ENCODE peak calls at places on chromosomes 11 and 22, in four cellular contexts. F is GM12878, A is K562, P is HepG2. C is an unnamed sample.

GRCh38 chr11:111814567-111814966 is 48.4 kb upstream of the PPP2R1B start:
- DNase-seq in P (no peak), F (no peak), A (no peak), C (no peak)

GRCh38 chr11:62545437-62546243 is 966 bp downstream of the AHNAK start:
- DNase-seq in A (peak), F (no peak), P (peak), C (peak)

GRCh38 chr11:72425053-72425980 is 9.0 kb downstream of the CLPB start:
- DNase-seq in F (no peak), P (no peak), A (no peak), C (no peak)

GRCh38 chr11:63869686-63870085 is 30.8 kb downstream of the MARK2 start:
- DNase-seq in P (no peak), F (no peak), A (no peak), C (no peak)

GRCh38 chr11:76150141-76150540 is 56.2 kb downstream of the WNT11 start:
- DNase-seq in P (no peak), A (no peak), F (no peak), C (no peak)

GRCh38 chr22:29251981-29252978 is 15.5 kb downstream of the RHBDD3 start:
- DNase-seq in F (no peak), A (no peak), P (no peak), C (no peak)

GRCh38 chr11:88484873-88485621 is 147.5 kb upstream of the CTSC start:
- DNase-seq in P (peak), A (peak), F (peak), C (peak)

GRCh38 chr11:110362916-110363574 is 66.6 kb upstream of the RDX start:
- DNase-seq in P (peak), A (no peak), F (no peak), C (peak)

GRCh38 chr11:108092134-108092533 is 29.2 kb upstream of the ACAT1 start:
- DNase-seq in A (no peak), F (no peak), P (no peak), C (no peak)

GRCh38 chr11:83007477-83007876 is 64.2 kb downstream of the RAB30 start:
- DNase-seq in P (no peak), A (no peak), F (no peak), C (no peak)

GRCh38 chr22:40392618-40393017 is 22.2 kb downstream of the SGSM3 start:
- DNase-seq in F (no peak), P (no peak), A (no peak), C (no peak)

GRCh38 chr11:33622231-33622630 is 78.4 kb downstream of the C11orf91 start:
- DNase-seq in F (no peak), P (no peak), A (no peak), C (no peak)

GRCh38 chr11:69483696-69484426 is 2.4 kb downstream of the LINC01488 start:
- DNase-seq in P (no peak), A (no peak), F (no peak), C (peak)

GRCh38 chr11:120079750-120080610 is 57.9 kb downstream of the TRIM29 start:
- DNase-seq in P (peak), A (peak), F (no peak), C (peak)

GRCh38 chr11:3231851-3232744 is at the start of gene MRGPRE:
- DNase-seq in P (no peak), A (peak), F (no peak), C (peak)

GRCh38 chr11:126317681-126318641 is 14.1 kb downstream of the DCPS start:
- DNase-seq in F (no peak), A (no peak), P (no peak), C (no peak)

GRCh38 chr11:62148271-62148980 is 24.6 kb downstream of the INCENP start:
- DNase-seq in F (no peak), P (no peak), A (no peak), C (peak)

GRCh38 chr11:127056338-127056971 is 55.9 kb upstream of the KIRREL3 start:
- DNase-seq in A (peak), F (no peak), P (no peak), C (no peak)

GRCh38 chr11:64619811-64620285 is 28.8 kb downstream of the SLC22A12 start:
- DNase-seq in F (no peak), P (peak), A (peak), C (peak)

GRCh38 chr22:44312766-44313165 is at the start of gene SHISAL1:
- DNase-seq in A (no peak), P (no peak), F (no peak), C (no peak)

DNA sequence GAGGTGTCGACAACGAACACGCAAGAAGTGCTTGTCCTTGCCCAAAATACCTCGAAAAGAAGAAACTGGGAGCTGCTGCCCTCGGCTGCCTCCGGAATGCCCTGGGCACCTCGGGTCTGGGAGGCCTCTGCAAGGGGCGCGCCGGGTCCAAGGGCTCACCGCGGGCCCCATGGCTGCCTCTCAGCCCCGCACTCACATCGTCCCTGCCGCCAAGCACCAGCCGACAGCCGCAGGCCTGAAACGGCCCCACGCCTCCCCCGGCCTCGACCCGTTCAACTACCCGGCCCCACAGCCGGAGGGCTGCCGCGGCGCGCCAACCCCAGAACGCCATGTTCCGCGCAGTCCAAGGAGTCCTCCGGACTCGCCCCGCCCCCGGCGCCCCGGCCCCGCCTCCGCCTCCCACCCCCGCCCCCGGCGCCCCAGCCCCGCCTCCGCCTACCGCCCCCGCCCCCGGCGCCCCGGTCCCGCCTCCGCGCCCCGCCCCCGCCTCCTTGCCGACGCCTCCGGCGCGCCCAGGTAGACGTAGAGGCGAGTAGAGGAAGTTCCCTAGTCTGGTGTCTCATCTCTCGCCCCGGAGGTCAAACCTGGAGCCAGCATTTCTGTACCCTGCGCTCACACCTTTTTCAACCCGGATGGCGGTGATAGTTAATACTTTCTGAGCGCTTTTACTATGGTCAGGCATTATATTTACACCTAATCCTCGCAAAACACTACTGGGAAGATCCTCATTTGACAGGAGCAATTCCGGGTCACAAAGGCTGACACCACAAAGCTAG is at the start of gene SIRT3:
- DNase-seq in F (peak), P (peak), A (peak), C (peak)
- TF ChIP-seq NR2C2 in F (no peak), P (no peak), A (no peak), C (no peak)

GRCh38 chr11:102807921-102808320 is 10.0 kb upstream of the MMP1 start:
- DNase-seq in A (peak), F (no peak), P (peak), C (peak)
- TF ChIP-seq NR2C2 in A (no peak), F (no peak), P (no peak), C (no peak)

GRCh38 chr11:34909435-34909834 is 6.7 kb downstream of the APIP start:
- DNase-seq in P (no peak), F (no peak), A (no peak), C (no peak)

GRCh38 chr11:34915136-34916013 is 804 bp downstream of the APIP start:
- DNase-seq in F (no peak), P (no peak), A (no peak), C (no peak)

GRCh38 chr11:34907934-34908593 is 8.1 kb downstream of the APIP start:
- DNase-seq in A (no peak), F (no peak), P (no peak), C (no peak)

GRCh38 chr11:34909955-34910354 is 6.2 kb downstream of the APIP start:
- DNase-seq in A (no peak), F (no peak), P (no peak), C (no peak)

DNA sequence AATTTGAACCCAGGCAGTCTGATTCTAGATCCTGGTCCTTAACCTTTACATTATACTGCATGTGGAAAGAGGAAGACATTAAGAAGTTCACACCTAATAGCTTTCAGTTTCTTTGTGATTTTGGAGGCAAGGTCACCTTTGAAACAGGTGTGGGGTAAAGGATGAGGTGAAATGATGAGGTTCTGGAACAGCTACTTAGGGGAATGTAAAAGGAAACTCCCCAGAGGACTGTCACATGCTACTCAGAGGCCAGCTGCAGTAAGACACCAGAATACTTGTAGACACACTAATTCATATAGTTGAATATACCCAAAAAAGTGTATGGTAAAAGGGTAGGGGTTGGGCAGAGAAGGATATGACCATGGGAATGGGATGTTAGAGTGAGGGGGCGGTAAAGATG is 5.4 kb downstream of the APIP start:
- DNase-seq in F (no peak), A (no peak), P (no peak), C (no peak)
- TF ChIP-seq NR2C2 in F (no peak), A (no peak), P (no peak), C (no peak)

DNA sequence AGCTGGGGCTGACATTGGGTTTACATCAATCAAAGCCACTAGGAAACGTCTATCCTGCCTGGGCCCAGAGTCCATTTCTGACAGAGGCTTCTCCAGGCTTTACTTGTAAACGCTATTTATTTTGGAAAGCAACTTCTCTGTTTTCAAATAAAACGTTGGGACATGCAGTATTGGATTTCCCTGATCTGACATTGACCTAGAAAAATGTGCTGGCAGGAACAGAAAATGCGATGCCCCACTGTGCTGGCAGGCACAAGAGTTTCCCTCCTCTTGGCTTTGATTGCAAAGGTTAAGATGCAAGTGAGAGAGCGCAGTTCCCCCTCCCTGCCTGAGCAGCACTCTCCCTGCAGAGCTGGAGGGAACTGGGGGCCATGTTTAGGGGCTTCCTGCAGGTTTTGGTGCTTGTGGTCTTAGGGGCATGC is 42.1 kb upstream of the DKK3 start:
- DNase-seq in P (no peak), A (no peak), F (no peak), C (no peak)
- TF ChIP-seq NR2C2 in P (no peak), A (no peak), F (no peak), C (no peak)